ENCODE peak calls at places on chromosomes 16 and 17, in five cellular contexts. E is breast epithelium, Z is HCT116, O is sigmoid colon, I is H1. L is an unnamed sample.

GRCh38 chr16:67966549-67967182 is 1.8 kb downstream of the SLC12A4 start:
- DNase-seq in I (no peak), O (no peak), Z (peak; percentile 24), E (no peak), L (no peak)

GRCh38 chr16:4917117-4917516 is 19.8 kb downstream of the PPL start:
- DNase-seq in O (no peak), I (no peak), E (no peak), Z (no peak), L (no peak)

GRCh38 chr17:21278304-21279197 is 6.0 kb upstream of the MAP2K3 start:
- DNase-seq in O (no peak), E (peak; percentile 60), I (no peak), Z (no peak), L (no peak)

GRCh38 chr17:67157732-67158639 is 87.0 kb downstream of the HELZ start:
- DNase-seq in Z (peak; percentile 10), I (no peak), E (no peak), O (no peak), L (no peak)

GRCh38 chr17:40448213-40448638 is 5.0 kb downstream of the IGFBP4 start:
- DNase-seq in E (no peak), O (peak; percentile 82), I (no peak), Z (no peak), L (no peak)

GRCh38 chr17:31373150-31374082 is 18.1 kb upstream of the RAB11FIP4 start:
- DNase-seq in O (no peak), I (no peak), E (no peak), Z (peak; percentile 8), L (no peak)

GRCh38 chr17:78118801-78119241 is 9.7 kb downstream of the TMC6 start:
- DNase-seq in Z (no peak), O (no peak), I (no peak), E (no peak), L (no peak)

GRCh38 chr17:61475726-61476125 is 23.5 kb downstream of the TBX4 start:
- DNase-seq in O (peak; percentile 5), I (no peak), Z (no peak), E (no peak), L (no peak)

GRCh38 chr16:81939164-81940067 is 71.9 kb downstream of the SDR42E1 start:
- DNase-seq in E (no peak), O (no peak), Z (no peak), I (no peak), L (no peak)

GRCh38 chr16:14011846-14012245 is 59.3 kb upstream of the MRTFB start:
- DNase-seq in O (no peak), I (no peak), E (no peak), Z (no peak), L (no peak)

GRCh38 chr17:36505171-36505570 is 18.7 kb downstream of the ZNHIT3 start:
- DNase-seq in I (no peak), Z (no peak), E (no peak), O (no peak), L (no peak)

GRCh38 chr16:48611329-48612137 is 1.6 kb upstream of the N4BP1 start:
- DNase-seq in O (no peak), I (no peak), Z (no peak), E (no peak), L (no peak)

GRCh38 chr17:51000835-51001638 is 119.6 kb downstream of the SPAG9 start:
- DNase-seq in O (no peak), E (no peak), I (no peak), Z (peak; percentile 61), L (no peak)

GRCh38 chr16:14628806-14629611 is 1.1 kb downstream of the PARN start:
- DNase-seq in I (no peak), O (no peak), E (no peak), Z (no peak), L (no peak)

GRCh38 chr16:59543641-59544040 is 809.5 kb upstream of the GOT2 start:
- DNase-seq in Z (no peak), O (no peak), I (no peak), E (no peak), L (no peak)

GRCh38 chr17:4679652-4680051 is 24.3 kb downstream of the PELP1 start:
- DNase-seq in E (no peak), I (no peak), O (no peak), Z (peak; percentile 32), L (no peak)

GRCh38 chr16:1345651-1346421 is 5.8 kb downstream of the TSR3 start:
- DNase-seq in O (no peak), E (no peak), I (no peak), Z (no peak), L (no peak)

GRCh38 chr17:17792551-17793377 is 44.0 kb downstream of the SREBF1 start:
- DNase-seq in Z (no peak), I (no peak), O (no peak), E (no peak), L (no peak)

GRCh38 chr17:75810216-75810615 is 25.6 kb downstream of the UNK start:
- DNase-seq in O (no peak), Z (no peak), I (no peak), E (no peak), L (no peak)

GRCh38 chr17:42920106-42920900 is 19.7 kb downstream of the G6PC1 start:
- DNase-seq in Z (no peak), I (no peak), E (no peak), O (no peak), L (no peak)

GRCh38 chr16:85491798-85492616 is 121.1 kb upstream of the GSE1 start:
- DNase-seq in O (peak; percentile 91), E (peak; percentile 95), I (no peak), Z (peak; percentile 41), L (no peak)

GRCh38 chr17:1186923-1187771 is 7.4 kb upstream of the ABR start:
- DNase-seq in I (no peak), O (peak; percentile 95), Z (peak; percentile 72), E (peak; percentile 72), L (peak; percentile 78)

GRCh38 chr17:77693301-77693700 is 265.2 kb upstream of the TNRC6C start:
- DNase-seq in Z (no peak), I (no peak), E (peak; percentile 29), O (no peak), L (no peak)

GRCh38 chr17:64385187-64386083 is 5.2 kb downstream of the PECAM1 start:
- DNase-seq in Z (peak; percentile 46), O (peak; percentile 77), I (no peak), E (peak; percentile 34), L (no peak)

GRCh38 chr17:45127583-45128300 is 4.6 kb downstream of the PLCD3 start:
- DNase-seq in I (no peak), Z (no peak), E (peak; percentile 62), O (peak; percentile 87), L (no peak)

GRCh38 chr16:66429290-66429962 is 2.3 kb downstream of the BEAN1 start:
- DNase-seq in I (no peak), E (no peak), O (no peak), Z (no peak), L (no peak)

GRCh38 chr17:31580331-31581021 is 189.0 kb downstream of the RAB11FIP4 start:
- DNase-seq in Z (no peak), E (peak; percentile 70), O (no peak), I (no peak), L (no peak)

GRCh38 chr17:8153957-8154607 is 1.9 kb upstream of the PER1 start:
- DNase-seq in Z (peak; percentile 93), I (peak; percentile 75), E (peak; percentile 100), O (peak; percentile 100), L (no peak)

GRCh38 chr17:8151641-8152111 is 528 bp downstream of the PER1 start:
- DNase-seq in Z (no peak), E (peak; percentile 88), O (peak; percentile 98), I (no peak), L (no peak)

GRCh38 chr17:8153550-8153956 is 1.3 kb upstream of the PER1 start:
- DNase-seq in I (no peak), Z (no peak), O (peak; percentile 94), E (peak; percentile 79), L (no peak)

GRCh38 chr17:8152112-8152775 is at the start of gene PER1:
- DNase-seq in O (peak; percentile 99), E (peak; percentile 97), I (no peak), Z (peak; percentile 86), L (peak; percentile 86)

GRCh38 chr17:8152981-8153549 is 861 bp upstream of the PER1 start:
- DNase-seq in O (peak; percentile 76), E (peak; percentile 53), Z (no peak), I (no peak), L (no peak)
- TF ChIP-seq POLR2A in O (no peak), E (no peak), Z (no peak), I (no peak), L (no peak)

GRCh38 chr16:17296412-17296811 is 174.3 kb downstream of the XYLT1 start:
- DNase-seq in O (no peak), Z (no peak), E (peak; percentile 42), I (no peak), L (no peak)
- TF ChIP-seq POLR2AphosphoS5 in O (no peak), Z (no peak), E (no peak), I (no peak), L (no peak)

GRCh38 chr17:59331929-59332889 is 754 bp downstream of the YPEL2 start:
- DNase-seq in E (peak; percentile 30), I (no peak), Z (no peak), O (peak; percentile 79), L (peak; percentile 32)
- TF ChIP-seq POLR2A in E (no peak), I (no peak), Z (no peak), O (no peak), L (no peak)

DNA sequence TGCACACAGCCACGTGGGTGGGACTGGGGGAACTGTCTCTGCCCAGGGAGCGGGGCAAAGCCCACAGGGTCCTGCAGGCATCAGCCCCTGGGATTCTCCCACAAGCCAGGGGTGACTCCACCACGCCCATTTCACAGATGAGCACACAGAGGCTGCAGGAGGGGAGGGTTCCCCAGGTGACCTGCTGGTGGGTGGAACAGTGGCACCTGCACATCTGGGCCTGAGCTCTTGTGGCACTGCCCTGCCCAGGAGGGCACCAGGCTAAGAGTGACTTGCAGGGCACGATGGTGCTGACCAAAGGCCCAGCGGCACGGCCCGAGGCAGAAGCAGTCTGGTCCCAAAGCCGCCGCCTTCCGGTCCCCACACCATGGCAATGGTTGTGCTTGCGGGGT is 23.9 kb downstream of the PIEZO1 start:
- DNase-seq in Z (no peak), O (no peak), E (no peak), I (no peak), L (no peak)
- TF ChIP-seq POLR2AphosphoS5 in Z (no peak), O (no peak), E (no peak), I (no peak), L (no peak)

DNA sequence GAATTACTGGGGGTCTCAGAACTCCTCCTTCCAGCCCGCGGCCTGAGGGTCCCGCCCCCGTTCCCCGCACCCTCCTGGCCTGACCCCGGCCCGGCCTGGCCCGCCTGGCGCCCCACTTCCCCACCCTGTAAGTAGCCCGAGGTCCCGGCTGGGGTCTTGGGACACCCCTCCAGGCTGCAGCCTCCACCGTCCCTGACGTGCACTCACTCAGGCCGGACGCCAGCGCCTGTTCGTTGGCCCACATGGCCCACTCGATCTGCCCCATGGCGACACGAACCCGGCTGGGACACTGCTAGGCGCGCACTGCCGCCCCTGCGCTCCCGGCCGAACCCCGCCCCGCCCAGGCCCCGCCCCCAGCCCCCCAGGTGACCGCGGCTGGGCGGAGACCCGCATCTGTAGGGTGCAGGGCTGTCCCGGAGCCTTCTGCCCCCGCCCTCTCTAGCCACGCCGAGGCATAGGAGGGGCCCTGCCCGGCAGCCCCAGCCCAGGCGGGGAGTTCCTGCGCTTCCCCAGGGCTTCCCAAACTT is at the start of gene CYBA:
- DNase-seq in Z (peak; percentile 57), O (peak; percentile 82), I (no peak), E (peak; percentile 49), L (peak; percentile 97)
- TF ChIP-seq POLR2A in Z (peak; percentile 77), O (no peak), I (peak; percentile 69), E (no peak), L (peak; percentile 93)

GRCh38 chr16:69745232-69745612 is 9.5 kb downstream of the NOB1 start:
- DNase-seq in Z (no peak), I (no peak), O (no peak), E (no peak), L (no peak)
- TF ChIP-seq POLR2AphosphoS5 in Z (no peak), I (no peak), O (no peak), E (no peak), L (peak; percentile 68)

GRCh38 chr16:2882460-2883026 is 472 bp upstream of the FLYWCH2 start:
- DNase-seq in O (peak; percentile 100), I (peak; percentile 93), E (peak; percentile 99), Z (peak; percentile 99), L (peak; percentile 84)
- TF ChIP-seq POLR2A in O (no peak), I (no peak), E (no peak), Z (peak; percentile 38), L (no peak)